ENCODE peak calls at places on chromosomes 2 and 18, in six cellular contexts. N, Q, H, Y, M and F are unnamed samples.

GRCh38 chr2:216590780-216591179 is 42.4 kb upstream of the IGFBP2 start:
- DNase-seq in N (no peak), Q (no peak), Y (no peak), H (no peak), M (no peak), F (no peak)

GRCh38 chr18:10497350-10497749 is 28.5 kb upstream of the NAPG start:
- DNase-seq in M (no peak), Y (no peak), N (no peak), Q (no peak), H (no peak), F (no peak)

GRCh38 chr18:37588289-37588688 is 22.7 kb upstream of the CELF4 start:
- DNase-seq in Y (no peak), H (no peak), Q (no peak), N (no peak), M (no peak), F (no peak)

GRCh38 chr2:139156730-139157129 is 376.5 kb upstream of the NXPH2 start:
- DNase-seq in N (no peak), M (no peak), Y (no peak), Q (no peak), H (no peak), F (no peak)

GRCh38 chr2:214630402-214631035 is 179.0 kb downstream of the BARD1 start:
- DNase-seq in N (no peak), Q (no peak), H (no peak), Y (no peak), M (no peak), F (no peak)

GRCh38 chr2:48927355-48927754 is 171.8 kb upstream of the LHCGR start:
- DNase-seq in N (no peak), Y (no peak), Q (no peak), M (no peak), H (no peak), F (no peak)

GRCh38 chr2:9984861-9985480 is 33.5 kb downstream of the GRHL1 start:
- DNase-seq in M (no peak), Y (no peak), N (no peak), H (no peak), Q (no peak), F (no peak)

GRCh38 chr2:241659150-241659739 is 21.8 kb downstream of the ATG4B start:
- DNase-seq in Y (peak; percentile 33), N (no peak), M (no peak), H (no peak), Q (no peak), F (peak; percentile 28)

GRCh38 chr2:7748717-7749415 is 831.7 kb downstream of the RNF144A start:
- DNase-seq in M (no peak), H (no peak), N (no peak), Q (no peak), Y (peak; percentile 61), F (no peak)

GRCh38 chr2:53715568-53715967 is 52.0 kb upstream of the CHAC2 start:
- DNase-seq in Y (no peak), M (no peak), Q (peak; percentile 3), H (no peak), N (peak; percentile 2), F (peak; percentile 15)

GRCh38 chr2:55144922-55145820 is 86.9 kb downstream of the CLHC1 start:
- DNase-seq in Q (no peak), M (no peak), H (no peak), N (no peak), Y (no peak), F (no peak)

GRCh38 chr2:85830645-85831044 is 58.1 kb downstream of the ST3GAL5 start:
- DNase-seq in Q (no peak), M (no peak), N (no peak), Y (no peak), H (no peak), F (no peak)

GRCh38 chr2:113981404-113982134 is 91.7 kb downstream of the ACTR3 start:
- DNase-seq in M (no peak), Q (no peak), Y (no peak), H (no peak), N (no peak), F (no peak)

GRCh38 chr18:80202264-80202998 is 44.9 kb downstream of the PARD6G start:
- DNase-seq in M (no peak), H (no peak), Y (peak; percentile 75), Q (no peak), N (no peak), F (no peak)

GRCh38 chr18:63775166-63775730 is at the start of gene SERPINB7:
- DNase-seq in N (peak; percentile 5), Q (no peak), H (no peak), M (no peak), Y (no peak), F (no peak)

GRCh38 chr18:6199777-6200176 is 214.9 kb downstream of the L3MBTL4 start:
- DNase-seq in M (no peak), Q (no peak), Y (no peak), H (no peak), N (no peak), F (no peak)

GRCh38 chr2:16242906-16243305 is 302.6 kb downstream of the MYCN start:
- DNase-seq in N (no peak), Q (no peak), H (no peak), Y (no peak), M (no peak), F (no peak)

GRCh38 chr2:85539361-85540130 is 578 bp downstream of the MAT2A start:
- DNase-seq in Y (peak; percentile 82), H (peak; percentile 77), Q (peak; percentile 68), N (peak; percentile 41), M (peak; percentile 56), F (peak; percentile 65)

GRCh38 chr2:151826737-151827157 is 1.5 kb downstream of the ARL5A start:
- DNase-seq in N (no peak), M (no peak), H (no peak), Y (no peak), Q (no peak), F (no peak)

GRCh38 chr18:74040459-74041332 is 106.9 kb downstream of the FBXO15 start:
- DNase-seq in H (peak; percentile 76), N (peak; percentile 8), Q (peak; percentile 15), M (peak; percentile 24), Y (peak; percentile 73), F (peak; percentile 7)

GRCh38 chr2:142681952-142682351 is 195.5 kb upstream of the KYNU start:
- DNase-seq in Y (no peak), Q (no peak), H (no peak), N (no peak), M (no peak), F (no peak)